ENCODE peak calls at places on chromosomes 5 and 9, in seven cellular contexts. One of them, this sample, is unnamed.

GRCh38 chr9:126915281-126915816 is 767 bp downstream of the RALGPS1 start:
- DNase-seq in HuH-7.5: peak
- DNase-seq in M059J: no peak
- DNase-seq in brain microvascular endothelial cell: no peak
- DNase-seq in cardiac septum: peak
- DNase-seq in foreskin fibroblast: no peak
- DNase-seq in stimulated activated CD4-positive, alpha-beta T cell treated with anti-CD3 and anti-CD28 coated beads, Interleukin-4, amount 100 ng/mL, for 1 hour: peak
- DNase-seq in this sample: peak

GRCh38 chr5:140371356-140372151 is 11.6 kb downstream of the SLC4A9 start:
- DNase-seq in stimulated activated CD4-positive, alpha-beta T cell treated with anti-CD3 and anti-CD28 coated beads, Interleukin-4, amount 100 ng/mL, for 1 hour: no peak
- DNase-seq in cardiac septum: no peak
- DNase-seq in M059J: no peak
- DNase-seq in HuH-7.5: no peak
- DNase-seq in brain microvascular endothelial cell: no peak
- DNase-seq in foreskin fibroblast: no peak
- DNase-seq in this sample: no peak

GRCh38 chr9:108151161-108151586 is 661.6 kb upstream of the KLF4 start:
- DNase-seq in HuH-7.5: no peak
- DNase-seq in cardiac septum: no peak
- DNase-seq in M059J: peak
- DNase-seq in foreskin fibroblast: peak
- DNase-seq in brain microvascular endothelial cell: peak
- DNase-seq in stimulated activated CD4-positive, alpha-beta T cell treated with anti-CD3 and anti-CD28 coated beads, Interleukin-4, amount 100 ng/mL, for 1 hour: no peak
- DNase-seq in this sample: no peak

GRCh38 chr9:37501957-37502596 is 16.3 kb downstream of the POLR1E start:
- DNase-seq in HuH-7.5: no peak
- DNase-seq in brain microvascular endothelial cell: no peak
- DNase-seq in cardiac septum: no peak
- DNase-seq in foreskin fibroblast: no peak
- DNase-seq in stimulated activated CD4-positive, alpha-beta T cell treated with anti-CD3 and anti-CD28 coated beads, Interleukin-4, amount 100 ng/mL, for 1 hour: no peak
- DNase-seq in M059J: no peak
- DNase-seq in this sample: no peak

GRCh38 chr5:80625230-80625629 is 29.2 kb upstream of the MSH3 start:
- DNase-seq in foreskin fibroblast: no peak
- DNase-seq in cardiac septum: no peak
- DNase-seq in M059J: no peak
- DNase-seq in HuH-7.5: no peak
- DNase-seq in stimulated activated CD4-positive, alpha-beta T cell treated with anti-CD3 and anti-CD28 coated beads, Interleukin-4, amount 100 ng/mL, for 1 hour: no peak
- DNase-seq in brain microvascular endothelial cell: no peak
- DNase-seq in this sample: no peak

GRCh38 chr5:134007581-134008256 is 2.9 kb upstream of the VDAC1 start:
- DNase-seq in brain microvascular endothelial cell: peak
- DNase-seq in cardiac septum: no peak
- DNase-seq in M059J: peak
- DNase-seq in stimulated activated CD4-positive, alpha-beta T cell treated with anti-CD3 and anti-CD28 coated beads, Interleukin-4, amount 100 ng/mL, for 1 hour: no peak
- DNase-seq in foreskin fibroblast: peak
- DNase-seq in HuH-7.5: no peak
- DNase-seq in this sample: no peak

GRCh38 chr5:10536511-10536910 is 27.4 kb upstream of the ANKRD33B start:
- DNase-seq in brain microvascular endothelial cell: no peak
- DNase-seq in foreskin fibroblast: no peak
- DNase-seq in cardiac septum: no peak
- DNase-seq in HuH-7.5: no peak
- DNase-seq in stimulated activated CD4-positive, alpha-beta T cell treated with anti-CD3 and anti-CD28 coated beads, Interleukin-4, amount 100 ng/mL, for 1 hour: no peak
- DNase-seq in M059J: no peak
- DNase-seq in this sample: no peak

GRCh38 chr9:37408933-37409710 is 13.4 kb upstream of the GRHPR start:
- DNase-seq in foreskin fibroblast: no peak
- DNase-seq in brain microvascular endothelial cell: no peak
- DNase-seq in M059J: no peak
- DNase-seq in stimulated activated CD4-positive, alpha-beta T cell treated with anti-CD3 and anti-CD28 coated beads, Interleukin-4, amount 100 ng/mL, for 1 hour: peak
- DNase-seq in cardiac septum: no peak
- DNase-seq in HuH-7.5: no peak
- DNase-seq in this sample: no peak

GRCh38 chr9:101486693-101487442 is 46.8 kb upstream of the RNF20 start:
- DNase-seq in foreskin fibroblast: peak
- DNase-seq in stimulated activated CD4-positive, alpha-beta T cell treated with anti-CD3 and anti-CD28 coated beads, Interleukin-4, amount 100 ng/mL, for 1 hour: peak
- DNase-seq in HuH-7.5: peak
- DNase-seq in M059J: peak
- DNase-seq in cardiac septum: no peak
- DNase-seq in brain microvascular endothelial cell: no peak
- DNase-seq in this sample: peak

GRCh38 chr5:54900906-54901725 is 84.3 kb downstream of the ESM1 start:
- DNase-seq in foreskin fibroblast: peak
- DNase-seq in HuH-7.5: no peak
- DNase-seq in M059J: no peak
- DNase-seq in stimulated activated CD4-positive, alpha-beta T cell treated with anti-CD3 and anti-CD28 coated beads, Interleukin-4, amount 100 ng/mL, for 1 hour: no peak
- DNase-seq in cardiac septum: no peak
- DNase-seq in brain microvascular endothelial cell: peak
- DNase-seq in this sample: no peak

GRCh38 chr9:126532019-126532462 is 81.7 kb upstream of the LMX1B start:
- DNase-seq in cardiac septum: no peak
- DNase-seq in stimulated activated CD4-positive, alpha-beta T cell treated with anti-CD3 and anti-CD28 coated beads, Interleukin-4, amount 100 ng/mL, for 1 hour: no peak
- DNase-seq in HuH-7.5: no peak
- DNase-seq in foreskin fibroblast: peak
- DNase-seq in brain microvascular endothelial cell: no peak
- DNase-seq in M059J: no peak
- DNase-seq in this sample: peak

GRCh38 chr9:115845648-115846312 is 307.8 kb upstream of the PAPPA start:
- DNase-seq in stimulated activated CD4-positive, alpha-beta T cell treated with anti-CD3 and anti-CD28 coated beads, Interleukin-4, amount 100 ng/mL, for 1 hour: no peak
- DNase-seq in HuH-7.5: no peak
- DNase-seq in cardiac septum: no peak
- DNase-seq in M059J: peak
- DNase-seq in brain microvascular endothelial cell: peak
- DNase-seq in foreskin fibroblast: peak
- DNase-seq in this sample: no peak

GRCh38 chr9:106717686-106718085 is 145.3 kb upstream of the ZNF462 start:
- DNase-seq in foreskin fibroblast: peak
- DNase-seq in cardiac septum: no peak
- DNase-seq in M059J: peak
- DNase-seq in stimulated activated CD4-positive, alpha-beta T cell treated with anti-CD3 and anti-CD28 coated beads, Interleukin-4, amount 100 ng/mL, for 1 hour: no peak
- DNase-seq in HuH-7.5: no peak
- DNase-seq in brain microvascular endothelial cell: peak
- DNase-seq in this sample: peak

GRCh38 chr5:148735301-148735700 is 81.0 kb upstream of the HTR4 start:
- DNase-seq in stimulated activated CD4-positive, alpha-beta T cell treated with anti-CD3 and anti-CD28 coated beads, Interleukin-4, amount 100 ng/mL, for 1 hour: no peak
- DNase-seq in brain microvascular endothelial cell: no peak
- DNase-seq in cardiac septum: no peak
- DNase-seq in foreskin fibroblast: no peak
- DNase-seq in HuH-7.5: no peak
- DNase-seq in M059J: peak
- DNase-seq in this sample: no peak

GRCh38 chr5:26416911-26417310 is 621.5 kb downstream of the CDH9 start:
- DNase-seq in brain microvascular endothelial cell: no peak
- DNase-seq in foreskin fibroblast: no peak
- DNase-seq in stimulated activated CD4-positive, alpha-beta T cell treated with anti-CD3 and anti-CD28 coated beads, Interleukin-4, amount 100 ng/mL, for 1 hour: no peak
- DNase-seq in HuH-7.5: no peak
- DNase-seq in M059J: no peak
- DNase-seq in cardiac septum: no peak
- DNase-seq in this sample: no peak

GRCh38 chr5:122262107-122262506 is 49.9 kb upstream of the SNCAIP start:
- DNase-seq in cardiac septum: no peak
- DNase-seq in stimulated activated CD4-positive, alpha-beta T cell treated with anti-CD3 and anti-CD28 coated beads, Interleukin-4, amount 100 ng/mL, for 1 hour: no peak
- DNase-seq in brain microvascular endothelial cell: peak
- DNase-seq in foreskin fibroblast: peak
- DNase-seq in HuH-7.5: no peak
- DNase-seq in M059J: peak
- DNase-seq in this sample: no peak

GRCh38 chr5:41638685-41639084 is 128.3 kb upstream of the PLCXD3 start:
- DNase-seq in cardiac septum: no peak
- DNase-seq in stimulated activated CD4-positive, alpha-beta T cell treated with anti-CD3 and anti-CD28 coated beads, Interleukin-4, amount 100 ng/mL, for 1 hour: no peak
- DNase-seq in brain microvascular endothelial cell: no peak
- DNase-seq in HuH-7.5: no peak
- DNase-seq in foreskin fibroblast: no peak
- DNase-seq in M059J: no peak
- DNase-seq in this sample: peak

GRCh38 chr9:138112791-138113600 is 235.4 kb downstream of the CACNA1B start:
- DNase-seq in cardiac septum: peak
- DNase-seq in HuH-7.5: no peak
- DNase-seq in foreskin fibroblast: no peak
- DNase-seq in stimulated activated CD4-positive, alpha-beta T cell treated with anti-CD3 and anti-CD28 coated beads, Interleukin-4, amount 100 ng/mL, for 1 hour: no peak
- DNase-seq in M059J: no peak
- DNase-seq in brain microvascular endothelial cell: no peak
- DNase-seq in this sample: peak

GRCh38 chr5:165525268-165525667 is 2019.8 kb downstream of the MAT2B start:
- DNase-seq in foreskin fibroblast: peak
- DNase-seq in HuH-7.5: no peak
- DNase-seq in brain microvascular endothelial cell: peak
- DNase-seq in M059J: no peak
- DNase-seq in stimulated activated CD4-positive, alpha-beta T cell treated with anti-CD3 and anti-CD28 coated beads, Interleukin-4, amount 100 ng/mL, for 1 hour: no peak
- DNase-seq in cardiac septum: no peak
- DNase-seq in this sample: no peak

GRCh38 chr5:9888517-9888916 is 258.4 kb upstream of the TAS2R1 start:
- DNase-seq in stimulated activated CD4-positive, alpha-beta T cell treated with anti-CD3 and anti-CD28 coated beads, Interleukin-4, amount 100 ng/mL, for 1 hour: no peak
- DNase-seq in brain microvascular endothelial cell: peak
- DNase-seq in HuH-7.5: no peak
- DNase-seq in foreskin fibroblast: peak
- DNase-seq in cardiac septum: no peak
- DNase-seq in M059J: peak
- DNase-seq in this sample: no peak

GRCh38 chr5:169142264-169142970 is 158.5 kb downstream of the SLIT3 start:
- DNase-seq in cardiac septum: no peak
- DNase-seq in HuH-7.5: no peak
- DNase-seq in stimulated activated CD4-positive, alpha-beta T cell treated with anti-CD3 and anti-CD28 coated beads, Interleukin-4, amount 100 ng/mL, for 1 hour: no peak
- DNase-seq in brain microvascular endothelial cell: no peak
- DNase-seq in foreskin fibroblast: no peak
- DNase-seq in M059J: peak
- DNase-seq in this sample: no peak

GRCh38 chr9:124735121-124735520 is 36.0 kb downstream of the NR6A1 start:
- DNase-seq in HuH-7.5: no peak
- DNase-seq in foreskin fibroblast: peak
- DNase-seq in stimulated activated CD4-positive, alpha-beta T cell treated with anti-CD3 and anti-CD28 coated beads, Interleukin-4, amount 100 ng/mL, for 1 hour: no peak
- DNase-seq in brain microvascular endothelial cell: no peak
- DNase-seq in M059J: peak
- DNase-seq in cardiac septum: no peak
- DNase-seq in this sample: no peak

GRCh38 chr5:157502143-157502647 is 42.2 kb downstream of the NIPAL4 start:
- DNase-seq in cardiac septum: peak
- DNase-seq in M059J: no peak
- DNase-seq in stimulated activated CD4-positive, alpha-beta T cell treated with anti-CD3 and anti-CD28 coated beads, Interleukin-4, amount 100 ng/mL, for 1 hour: no peak
- DNase-seq in HuH-7.5: no peak
- DNase-seq in brain microvascular endothelial cell: peak
- DNase-seq in foreskin fibroblast: no peak
- DNase-seq in this sample: no peak

GRCh38 chr5:178416919-178417318 is 173.3 kb downstream of the COL23A1 start:
- DNase-seq in brain microvascular endothelial cell: peak
- DNase-seq in foreskin fibroblast: no peak
- DNase-seq in stimulated activated CD4-positive, alpha-beta T cell treated with anti-CD3 and anti-CD28 coated beads, Interleukin-4, amount 100 ng/mL, for 1 hour: no peak
- DNase-seq in cardiac septum: no peak
- DNase-seq in M059J: peak
- DNase-seq in HuH-7.5: no peak
- DNase-seq in this sample: no peak

GRCh38 chr9:130918870-130919558 is 20.0 kb downstream of the FIBCD1 start:
- DNase-seq in brain microvascular endothelial cell: no peak
- DNase-seq in HuH-7.5: no peak
- DNase-seq in foreskin fibroblast: no peak
- DNase-seq in stimulated activated CD4-positive, alpha-beta T cell treated with anti-CD3 and anti-CD28 coated beads, Interleukin-4, amount 100 ng/mL, for 1 hour: no peak
- DNase-seq in M059J: no peak
- DNase-seq in cardiac septum: no peak
- DNase-seq in this sample: no peak

GRCh38 chr5:159972538-159973362 is 36.2 kb upstream of the TTC1 start:
- DNase-seq in foreskin fibroblast: no peak
- DNase-seq in stimulated activated CD4-positive, alpha-beta T cell treated with anti-CD3 and anti-CD28 coated beads, Interleukin-4, amount 100 ng/mL, for 1 hour: no peak
- DNase-seq in M059J: no peak
- DNase-seq in cardiac septum: peak
- DNase-seq in HuH-7.5: no peak
- DNase-seq in brain microvascular endothelial cell: no peak
- DNase-seq in this sample: no peak

GRCh38 chr9:107587175-107587963 is 97.8 kb upstream of the KLF4 start:
- DNase-seq in cardiac septum: peak
- DNase-seq in stimulated activated CD4-positive, alpha-beta T cell treated with anti-CD3 and anti-CD28 coated beads, Interleukin-4, amount 100 ng/mL, for 1 hour: no peak
- DNase-seq in brain microvascular endothelial cell: no peak
- DNase-seq in M059J: peak
- DNase-seq in foreskin fibroblast: no peak
- DNase-seq in HuH-7.5: no peak
- DNase-seq in this sample: peak

GRCh38 chr9:8856686-8857329 is 1057.2 kb upstream of the DMAC1 start:
- DNase-seq in cardiac septum: no peak
- DNase-seq in stimulated activated CD4-positive, alpha-beta T cell treated with anti-CD3 and anti-CD28 coated beads, Interleukin-4, amount 100 ng/mL, for 1 hour: no peak
- DNase-seq in M059J: no peak
- DNase-seq in HuH-7.5: no peak
- DNase-seq in foreskin fibroblast: peak
- DNase-seq in brain microvascular endothelial cell: no peak
- DNase-seq in this sample: no peak

GRCh38 chr9:133758228-133758627 is 20.1 kb upstream of the SARDH start:
- DNase-seq in stimulated activated CD4-positive, alpha-beta T cell treated with anti-CD3 and anti-CD28 coated beads, Interleukin-4, amount 100 ng/mL, for 1 hour: no peak
- DNase-seq in foreskin fibroblast: no peak
- DNase-seq in M059J: no peak
- DNase-seq in HuH-7.5: no peak
- DNase-seq in cardiac septum: peak
- DNase-seq in brain microvascular endothelial cell: no peak
- DNase-seq in this sample: no peak

GRCh38 chr5:54881286-54882005 is 103.9 kb downstream of the ESM1 start:
- DNase-seq in stimulated activated CD4-positive, alpha-beta T cell treated with anti-CD3 and anti-CD28 coated beads, Interleukin-4, amount 100 ng/mL, for 1 hour: no peak
- DNase-seq in HuH-7.5: no peak
- DNase-seq in cardiac septum: no peak
- DNase-seq in foreskin fibroblast: no peak
- DNase-seq in M059J: peak
- DNase-seq in brain microvascular endothelial cell: no peak
- DNase-seq in this sample: no peak

GRCh38 chr5:92678576-92679105 is 902.4 kb downstream of the NR2F1-AS1 start:
- DNase-seq in M059J: peak
- DNase-seq in HuH-7.5: no peak
- DNase-seq in foreskin fibroblast: peak
- DNase-seq in cardiac septum: no peak
- DNase-seq in brain microvascular endothelial cell: no peak
- DNase-seq in stimulated activated CD4-positive, alpha-beta T cell treated with anti-CD3 and anti-CD28 coated beads, Interleukin-4, amount 100 ng/mL, for 1 hour: no peak
- DNase-seq in this sample: peak